ENCODE peak calls at places on chromosomes 11 and 22, in eight cellular contexts. One of them, this sample, is unnamed.

GRCh38 chr11:96322775-96323642 is 20.0 kb downstream of the MAML2 start:
- DNase-seq in mesenchymal stem cell: no peak
- DNase-seq in NCI-H2029: no peak
- DNase-seq in astrocyte of the spinal cord: no peak
- DNase-seq in KBM-7: no peak
- DNase-seq in kidney glomerular epithelial cell: no peak
- DNase-seq in EH: no peak
- DNase-seq in kidney: no peak
- DNase-seq in this sample: no peak

GRCh38 chr22:46629291-46629690 is 9.1 kb downstream of the GRAMD4 start:
- DNase-seq in EH: no peak
- DNase-seq in kidney: peak
- DNase-seq in astrocyte of the spinal cord: no peak
- DNase-seq in NCI-H2029: no peak
- DNase-seq in mesenchymal stem cell: no peak
- DNase-seq in KBM-7: no peak
- DNase-seq in kidney glomerular epithelial cell: no peak
- DNase-seq in this sample: no peak

GRCh38 chr11:62132188-62132587 is 8.4 kb downstream of the INCENP start:
- DNase-seq in mesenchymal stem cell: no peak
- DNase-seq in NCI-H2029: no peak
- DNase-seq in kidney: no peak
- DNase-seq in KBM-7: no peak
- DNase-seq in kidney glomerular epithelial cell: no peak
- DNase-seq in EH: no peak
- DNase-seq in astrocyte of the spinal cord: no peak
- DNase-seq in this sample: no peak

GRCh38 chr11:65588199-65589054 is 7.2 kb downstream of the KCNK7 start:
- DNase-seq in astrocyte of the spinal cord: peak
- DNase-seq in mesenchymal stem cell: peak
- DNase-seq in NCI-H2029: no peak
- DNase-seq in KBM-7: peak
- DNase-seq in kidney: peak
- DNase-seq in kidney glomerular epithelial cell: peak
- DNase-seq in EH: peak
- DNase-seq in this sample: no peak

GRCh38 chr11:78350646-78351165 is 66.9 kb downstream of the GAB2 start:
- DNase-seq in NCI-H2029: no peak
- DNase-seq in mesenchymal stem cell: peak
- DNase-seq in astrocyte of the spinal cord: peak
- DNase-seq in KBM-7: peak
- DNase-seq in kidney: no peak
- DNase-seq in kidney glomerular epithelial cell: peak
- DNase-seq in EH: peak
- DNase-seq in this sample: no peak

GRCh38 chr11:64742940-64743590 is 877 bp downstream of the RASGRP2 start:
- DNase-seq in NCI-H2029: no peak
- DNase-seq in kidney: peak
- DNase-seq in astrocyte of the spinal cord: no peak
- DNase-seq in KBM-7: peak
- DNase-seq in mesenchymal stem cell: peak
- DNase-seq in kidney glomerular epithelial cell: no peak
- DNase-seq in EH: peak
- DNase-seq in this sample: no peak

GRCh38 chr11:19648321-19648720 is 64.3 kb upstream of the NAV2 start:
- DNase-seq in astrocyte of the spinal cord: no peak
- DNase-seq in EH: no peak
- DNase-seq in kidney: no peak
- DNase-seq in mesenchymal stem cell: peak
- DNase-seq in KBM-7: no peak
- DNase-seq in kidney glomerular epithelial cell: no peak
- DNase-seq in NCI-H2029: peak
- DNase-seq in this sample: no peak

GRCh38 chr11:63779044-63779443 is 10.5 kb upstream of the ZFTA start:
- DNase-seq in astrocyte of the spinal cord: no peak
- DNase-seq in mesenchymal stem cell: peak
- DNase-seq in kidney: no peak
- DNase-seq in kidney glomerular epithelial cell: no peak
- DNase-seq in EH: peak
- DNase-seq in KBM-7: no peak
- DNase-seq in NCI-H2029: no peak
- DNase-seq in this sample: no peak

GRCh38 chr11:97015327-97015726 is 625.5 kb downstream of the JRKL start:
- DNase-seq in kidney: no peak
- DNase-seq in KBM-7: no peak
- DNase-seq in kidney glomerular epithelial cell: no peak
- DNase-seq in astrocyte of the spinal cord: no peak
- DNase-seq in EH: no peak
- DNase-seq in NCI-H2029: no peak
- DNase-seq in mesenchymal stem cell: no peak
- DNase-seq in this sample: no peak

GRCh38 chr22:44369241-44369652 is 56.5 kb upstream of the SHISAL1 start:
- DNase-seq in NCI-H2029: no peak
- DNase-seq in astrocyte of the spinal cord: no peak
- DNase-seq in EH: no peak
- DNase-seq in kidney glomerular epithelial cell: no peak
- DNase-seq in KBM-7: no peak
- DNase-seq in kidney: peak
- DNase-seq in mesenchymal stem cell: no peak
- DNase-seq in this sample: no peak

GRCh38 chr11:87966744-87967143 is 208.5 kb downstream of the RAB38 start:
- DNase-seq in kidney glomerular epithelial cell: no peak
- DNase-seq in astrocyte of the spinal cord: no peak
- DNase-seq in kidney: no peak
- DNase-seq in mesenchymal stem cell: no peak
- DNase-seq in KBM-7: no peak
- DNase-seq in NCI-H2029: no peak
- DNase-seq in EH: no peak
- DNase-seq in this sample: no peak

GRCh38 chr11:68090706-68091105 is 30.5 kb downstream of the CHKA start:
- DNase-seq in NCI-H2029: no peak
- DNase-seq in EH: no peak
- DNase-seq in kidney: no peak
- DNase-seq in astrocyte of the spinal cord: no peak
- DNase-seq in mesenchymal stem cell: no peak
- DNase-seq in KBM-7: peak
- DNase-seq in kidney glomerular epithelial cell: no peak
- DNase-seq in this sample: no peak

GRCh38 chr22:44402196-44403111 is 89.7 kb upstream of the SHISAL1 start:
- DNase-seq in NCI-H2029: no peak
- DNase-seq in kidney: peak
- DNase-seq in kidney glomerular epithelial cell: no peak
- DNase-seq in EH: no peak
- DNase-seq in astrocyte of the spinal cord: no peak
- DNase-seq in mesenchymal stem cell: no peak
- DNase-seq in KBM-7: no peak
- DNase-seq in this sample: no peak

GRCh38 chr11:10550503-10550902 is 9.5 kb upstream of the RNF141 start:
- DNase-seq in astrocyte of the spinal cord: peak
- DNase-seq in KBM-7: no peak
- DNase-seq in NCI-H2029: no peak
- DNase-seq in kidney glomerular epithelial cell: no peak
- DNase-seq in EH: peak
- DNase-seq in mesenchymal stem cell: peak
- DNase-seq in kidney: no peak
- DNase-seq in this sample: no peak

GRCh38 chr11:106482920-106483761 is 405.7 kb downstream of the AASDHPPT start:
- DNase-seq in kidney glomerular epithelial cell: no peak
- DNase-seq in EH: peak
- DNase-seq in mesenchymal stem cell: peak
- DNase-seq in astrocyte of the spinal cord: peak
- DNase-seq in kidney: no peak
- DNase-seq in NCI-H2029: no peak
- DNase-seq in KBM-7: no peak
- DNase-seq in this sample: no peak

GRCh38 chr11:69465236-69466000 is 16.0 kb upstream of the LINC01488 start:
- DNase-seq in NCI-H2029: no peak
- DNase-seq in KBM-7: no peak
- DNase-seq in EH: no peak
- DNase-seq in mesenchymal stem cell: no peak
- DNase-seq in kidney: peak
- DNase-seq in astrocyte of the spinal cord: no peak
- DNase-seq in kidney glomerular epithelial cell: no peak
- DNase-seq in this sample: no peak

This sample was measured in esophagus muscularis mucosa.